ENCODE peak calls at places on chromosomes 11 and 22, in nine cellular contexts. Q is iris pigment epithelial cell; G is aorta; J is NCI-H2081 treated with DMSO at 0.1 percent for 48 hours; Z is T-cell; A is PC-9; M is NCI-H1105 treated with DMSO at 0.1 percent for 48 hours; B is activated effector memory CD4-positive, alpha-beta T cell treated with Interleukin-2 at 50 U/mL for 16 hours; F is ovary. V is an unnamed sample.

GRCh38 chr11:69400140-69400539 is 81.3 kb upstream of the LINC01488 start:
- DNase-seq in A (no peak), M (no peak), Q (no peak), Z (no peak), G (no peak), J (no peak), B (no peak), F (no peak), V (no peak)

GRCh38 chr22:17795143-17795542 is 20.9 kb upstream of the BID start:
- DNase-seq in A (no peak), G (no peak), Q (no peak), M (no peak), F (no peak), Z (no peak), J (no peak), B (no peak), V (no peak)

GRCh38 chr22:46575915-46576555 is 38.6 kb upstream of the CELSR1 start:
- DNase-seq in B (no peak), M (no peak), G (peak), J (no peak), Q (no peak), A (peak), Z (no peak), F (no peak), V (no peak)

GRCh38 chr11:78432058-78432515 is 14.5 kb upstream of the GAB2 start:
- DNase-seq in B (no peak), Q (no peak), Z (no peak), A (peak), M (no peak), J (no peak), F (no peak), G (no peak), V (no peak)

GRCh38 chr11:33695051-33695566 is 5.5 kb downstream of the C11orf91 start:
- DNase-seq in Q (no peak), Z (no peak), B (no peak), A (no peak), M (no peak), G (no peak), J (no peak), F (no peak), V (no peak)

GRCh38 chr11:9263840-9264380 is 1.2 kb downstream of the DENND5A start:
- DNase-seq in A (no peak), M (no peak), Q (peak), G (no peak), F (no peak), Z (peak), B (no peak), J (no peak), V (peak)

GRCh38 chr22:31083923-31084810 is 3.0 kb downstream of the SMTN start:
- DNase-seq in A (no peak), M (no peak), J (no peak), Q (no peak), G (no peak), Z (no peak), F (no peak), B (no peak), V (no peak)

GRCh38 chr11:96019271-96019670 is 95.4 kb upstream of the MTMR2 start:
- DNase-seq in G (no peak), M (no peak), Z (no peak), J (no peak), F (no peak), B (no peak), Q (no peak), A (no peak), V (no peak)

GRCh38 chr22:22830193-22830592 is 57.4 kb upstream of the IGLL5 start:
- DNase-seq in Q (no peak), Z (no peak), J (no peak), B (no peak), G (no peak), A (no peak), M (no peak), F (no peak), V (no peak)

GRCh38 chr11:15507592-15507991 is 392.9 kb downstream of the INSC start:
- DNase-seq in Z (no peak), G (no peak), M (peak), J (no peak), Q (no peak), A (no peak), B (no peak), F (no peak), V (no peak)

GRCh38 chr11:1085440-1086170 is 10.9 kb downstream of the MUC2 start:
- DNase-seq in J (no peak), G (peak), B (no peak), M (no peak), Q (no peak), Z (no peak), F (peak), A (no peak), V (no peak)

GRCh38 chr22:37526376-37526775 is 7.2 kb upstream of the CARD10 start:
- DNase-seq in G (no peak), J (no peak), A (no peak), M (no peak), F (no peak), B (no peak), Q (no peak), Z (no peak), V (no peak)

GRCh38 chr11:67031791-67032561 is 9.0 kb downstream of the SYT12 start:
- DNase-seq in B (no peak), Z (no peak), A (peak), G (no peak), M (no peak), J (no peak), F (no peak), Q (peak), V (no peak)

V was measured in GM13976.